ENCODE peak calls at places on chromosomes 7 and 10, in four cellular contexts. T is H9, O is IMR-90, C is H1. B is an unnamed sample.
A peak's percentile ranks its signal among the peaks of the same experiment; 100 is the strongest.

GRCh38 chr10:89351402-89352038 is 23.7 kb downstream of the IFIT3 start:
- DNase-seq in T (no peak), O (peak; percentile 44), C (no peak), B (no peak)

GRCh38 chr7:79504607-79505389 is 51.3 kb upstream of the MAGI2 start:
- DNase-seq in T (peak; percentile 30), O (peak; percentile 28), C (no peak), B (peak; percentile 93)

GRCh38 chr10:110407301-110408170 is 90.2 kb upstream of the DUSP5 start:
- DNase-seq in T (no peak), O (no peak), C (no peak), B (peak; percentile 60)

GRCh38 chr10:17287151-17287550 is 59.1 kb downstream of the VIM start:
- DNase-seq in T (no peak), O (no peak), C (no peak), B (peak; percentile 80)

GRCh38 chr10:42149027-42149700 is 489.2 kb downstream of the ZNF33B start:
- DNase-seq in T (no peak), O (no peak), C (no peak), B (no peak)

GRCh38 chr7:24192053-24192452 is 91.9 kb upstream of the NPY start:
- DNase-seq in T (no peak), O (peak; percentile 5), C (no peak), B (no peak)

GRCh38 chr7:92645531-92646061 is 55.4 kb upstream of the FAM133B start:
- DNase-seq in T (no peak), O (peak; percentile 15), C (no peak), B (no peak)

GRCh38 chr10:91551856-91552255 is 81.0 kb downstream of the PPP1R3C start:
- DNase-seq in T (peak; percentile 86), O (peak; percentile 80), C (peak; percentile 76), B (peak; percentile 89)

GRCh38 chr7:4123823-4124222 is 558.3 kb upstream of the FOXK1 start:
- DNase-seq in T (no peak), O (peak; percentile 6), C (no peak), B (no peak)

GRCh38 chr10:128009768-128010167 is 102.9 kb downstream of the PTPRE start:
- DNase-seq in T (no peak), O (peak; percentile 14), C (no peak), B (no peak)

GRCh38 chr10:10831085-10831484 is 186.6 kb upstream of the CELF2 start:
- DNase-seq in T (no peak), O (peak; percentile 91), C (no peak), B (peak; percentile 30)

GRCh38 chr7:98687331-98687863 is 70.3 kb downstream of the NPTX2 start:
- DNase-seq in T (no peak), O (no peak), C (no peak), B (no peak)

GRCh38 chr7:69722836-69723235 is 124.6 kb downstream of the AUTS2 start:
- DNase-seq in T (no peak), O (no peak), C (no peak), B (no peak)

GRCh38 chr10:75610187-75610586 is 178.8 kb downstream of the LRMDA start:
- DNase-seq in T (no peak), O (no peak), C (no peak), B (no peak)

GRCh38 chr10:5973069-5973468 is 4.3 kb downstream of the IL15RA start:
- DNase-seq in T (no peak), O (no peak), C (no peak), B (no peak)

GRCh38 chr10:113303747-113304146 is 249.1 kb upstream of the HABP2 start:
- DNase-seq in T (no peak), O (peak; percentile 12), C (no peak), B (no peak)

GRCh38 chr7:16051561-16052280 is 365.2 kb upstream of the MEOX2 start:
- DNase-seq in T (no peak), O (peak; percentile 45), C (no peak), B (no peak)

GRCh38 chr7:42269161-42269560 is 32.2 kb upstream of the GLI3 start:
- DNase-seq in T (no peak), O (no peak), C (no peak), B (no peak)

GRCh38 chr7:81719865-81720264 is 50.0 kb downstream of the HGF start:
- DNase-seq in T (no peak), O (peak; percentile 57), C (no peak), B (no peak)

GRCh38 chr7:108007762-108008161 is 4.8 kb upstream of the LAMB1 start:
- DNase-seq in T (no peak), O (no peak), C (no peak), B (no peak)

GRCh38 chr7:47346378-47346914 is 235.5 kb downstream of the TNS3 start:
- DNase-seq in T (no peak), O (no peak), C (no peak), B (no peak)

GRCh38 chr7:25947669-25948516 is 204.1 kb upstream of the NFE2L3 start:
- DNase-seq in T (no peak), O (no peak), C (no peak), B (no peak)

GRCh38 chr7:135341049-135341448 is 107.4 kb downstream of the STRA8 start:
- DNase-seq in T (peak; percentile 48), O (no peak), C (no peak), B (peak; percentile 16)

GRCh38 chr7:136009488-136010079 is 32.4 kb upstream of the MTPN start:
- DNase-seq in T (no peak), O (peak; percentile 58), C (no peak), B (peak; percentile 40)

GRCh38 chr7:64581929-64582894 is 19.3 kb upstream of the ZNF680 start:
- DNase-seq in T (no peak), O (peak; percentile 58), C (peak; percentile 1), B (no peak)

GRCh38 chr10:101580486-101581399 is 7.3 kb downstream of the POLL start:
- DNase-seq in T (no peak), O (no peak), C (peak; percentile 47), B (no peak)

GRCh38 chr7:19464751-19465150 is 244.1 kb downstream of the POLR1F start:
- DNase-seq in T (no peak), O (no peak), C (no peak), B (no peak)

GRCh38 chr10:24415455-24416169 is 206.7 kb downstream of the KIAA1217 start:
- DNase-seq in T (no peak), O (peak; percentile 22), C (no peak), B (peak; percentile 16)

GRCh38 chr10:86067436-86068050 is 299.1 kb downstream of the GRID1 start:
- DNase-seq in T (no peak), O (no peak), C (no peak), B (no peak)

GRCh38 chr10:70328018-70328417 is 44.2 kb upstream of the NPFFR1 start:
- DNase-seq in T (no peak), O (no peak), C (no peak), B (no peak)

GRCh38 chr7:80145780-80146422 is 11.3 kb downstream of the GNAI1 start:
- DNase-seq in T (no peak), O (peak; percentile 93), C (no peak), B (peak; percentile 79)

GRCh38 chr7:137879357-137880158 is 32.8 kb upstream of the DGKI start:
- DNase-seq in T (peak; percentile 66), O (peak; percentile 61), C (no peak), B (peak; percentile 41)

GRCh38 chr7:98733036-98733435 is 116.0 kb downstream of the NPTX2 start:
- DNase-seq in T (peak; percentile 83), O (peak; percentile 6), C (peak; percentile 96), B (peak; percentile 91)

GRCh38 chr10:36817898-36818297 is 307.5 kb upstream of the ANKRD30A start:
- DNase-seq in T (peak; percentile 45), O (no peak), C (no peak), B (peak; percentile 4)

GRCh38 chr10:97771055-97771811 is 566 bp downstream of the SFRP5 start:
- DNase-seq in T (peak; percentile 67), O (peak; percentile 15), C (peak; percentile 74), B (peak; percentile 72)

GRCh38 chr10:47189802-47190201 is 110.2 kb upstream of the GDF10 start:
- DNase-seq in T (no peak), O (no peak), C (no peak), B (no peak)

GRCh38 chr10:47190301-47190700 is 109.7 kb upstream of the GDF10 start:
- DNase-seq in T (no peak), O (no peak), C (no peak), B (no peak)

GRCh38 chr10:47192273-47192672 is 107.7 kb upstream of the GDF10 start:
- DNase-seq in T (no peak), O (no peak), C (no peak), B (no peak)

GRCh38 chr10:47188156-47188555 is 111.8 kb upstream of the GDF10 start:
- DNase-seq in T (no peak), O (no peak), C (no peak), B (no peak)

GRCh38 chr10:47190802-47191450 is 109.1 kb upstream of the GDF10 start:
- DNase-seq in T (no peak), O (no peak), C (no peak), B (no peak)
- H3K56ac ChIP-seq in T (no peak overlapping the region), O (no peak overlapping the region), C (no peak overlapping the region), B (no peak overlapping the region)

DNA sequence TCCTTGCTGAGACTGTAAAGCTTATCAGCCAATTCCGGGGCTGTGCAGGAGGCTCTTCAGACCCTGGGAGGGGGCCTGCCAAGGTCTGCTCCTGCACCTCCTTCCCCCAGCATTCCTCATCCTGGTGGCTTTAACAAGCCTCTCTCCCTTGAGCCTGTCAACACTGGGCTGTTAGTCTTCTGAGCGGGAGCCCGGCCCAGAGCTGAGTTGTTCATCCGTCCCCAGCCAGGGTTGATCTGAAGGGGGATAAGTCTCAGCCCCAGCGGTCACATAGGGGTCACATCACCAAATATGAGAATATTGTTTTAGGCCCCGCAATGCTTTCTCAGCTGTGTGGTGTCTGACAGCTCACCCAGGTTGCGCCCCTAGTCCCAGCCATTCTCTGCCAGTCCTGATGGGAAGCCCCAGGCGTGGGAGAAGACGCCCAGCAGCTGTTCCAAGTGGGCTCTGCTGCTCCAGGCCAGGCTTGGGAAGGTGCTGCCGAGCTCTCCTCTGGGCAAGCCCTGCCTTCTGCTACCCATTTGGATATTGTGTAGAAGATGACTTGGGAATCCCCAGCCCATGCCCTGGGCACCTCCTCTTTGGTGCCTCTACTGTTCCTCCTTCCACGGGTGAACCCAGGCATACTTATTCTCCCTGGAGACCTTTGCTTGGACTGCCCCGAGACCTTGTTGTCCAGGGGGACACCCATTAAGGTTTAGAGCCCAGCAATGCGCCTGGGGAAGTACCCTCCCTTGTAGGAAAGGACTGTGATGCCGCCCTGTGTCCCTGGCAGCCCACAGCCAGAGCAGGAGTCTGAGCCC is 23.5 kb upstream of the TRIM8 start:
- DNase-seq in T (no peak), O (peak; percentile 55), C (no peak), B (peak; percentile 63)
- H4K8ac ChIP-seq in T (no peak overlapping the region), O (peak overlapping the region; percentile 45), C (no peak overlapping the region), B (no peak overlapping the region)

GRCh38 chr10:77770081-77770867 is 132.7 kb upstream of the KCNMA1 start:
- DNase-seq in T (no peak), O (no peak), C (no peak), B (no peak)
- H3K79me1 ChIP-seq in T (no peaks in the 10 kb centered on the region), O (no peaks in the 10 kb centered on the region), C (no peaks in the 10 kb centered on the region), B (no peaks in the 10 kb centered on the region)

DNA sequence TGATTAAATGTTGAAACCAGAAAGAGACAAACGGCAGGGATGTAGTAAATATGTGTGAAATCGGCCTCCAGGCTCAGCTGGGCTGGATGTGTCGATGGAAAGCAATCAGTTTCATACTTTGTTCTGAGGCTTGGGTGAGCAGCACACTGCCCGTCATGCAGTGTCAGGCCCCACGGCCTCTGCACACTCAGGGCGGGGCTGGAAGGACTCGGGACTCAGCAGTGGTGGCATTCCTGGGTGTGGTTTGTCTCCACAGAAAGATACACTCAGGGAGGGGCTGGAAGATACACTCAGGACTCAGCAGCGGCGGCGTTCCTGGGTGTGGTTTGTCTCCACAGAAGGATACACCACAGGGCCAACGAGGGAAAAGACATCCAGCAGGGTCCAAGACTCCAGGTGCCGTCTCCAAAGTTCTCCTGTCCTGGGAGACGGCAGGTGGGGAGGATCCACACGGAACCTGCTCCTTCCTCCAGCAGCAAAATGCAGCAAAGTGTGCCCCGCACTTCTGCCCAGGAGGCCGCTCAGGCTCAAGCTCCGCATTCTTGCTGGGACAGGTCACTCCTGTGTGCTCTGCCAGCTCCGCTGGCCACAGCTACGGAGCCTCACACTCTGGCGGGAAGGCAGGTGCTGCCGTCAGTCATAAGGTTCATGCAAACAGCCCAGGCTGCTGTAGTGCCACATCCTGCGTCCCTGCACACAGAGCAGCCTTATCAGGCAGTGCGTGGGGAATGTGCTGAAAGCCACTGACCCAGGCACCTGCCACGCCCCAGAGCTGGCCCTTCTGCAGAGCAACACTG is 22.2 kb downstream of the ADGRA1 start:
- DNase-seq in T (no peak), O (no peak), C (no peak), B (no peak)
- H3K56ac ChIP-seq in T (no peak overlapping the region), O (no peak overlapping the region), C (no peak overlapping the region), B (no peak overlapping the region)